ENCODE peak calls at places on chromosomes 2 and 18, in four cellular contexts. One of them, this sample, is unnamed.

GRCh38 chr2:42755161-42755900 is 8.6 kb downstream of the OXER1 start:
- DNase-seq in psoas muscle: no peak
- DNase-seq in right atrium auricular region: peak; percentile 62
- DNase-seq in WERI-Rb-1: no peak
- DNase-seq in this sample: no peak

GRCh38 chr2:176999331-176999730 is 213.3 kb upstream of the HNRNPA3 start:
- DNase-seq in WERI-Rb-1: no peak
- DNase-seq in psoas muscle: no peak
- DNase-seq in right atrium auricular region: no peak
- DNase-seq in this sample: no peak

GRCh38 chr18:13520306-13520705 is 206.1 kb downstream of the FAM210A start:
- DNase-seq in right atrium auricular region: peak; percentile 85
- DNase-seq in WERI-Rb-1: no peak
- DNase-seq in psoas muscle: peak; percentile 61
- DNase-seq in this sample: no peak

GRCh38 chr18:44128365-44128764 is 552.3 kb upstream of the SETBP1 start:
- DNase-seq in WERI-Rb-1: no peak
- DNase-seq in psoas muscle: no peak
- DNase-seq in right atrium auricular region: no peak
- DNase-seq in this sample: no peak

GRCh38 chr2:24010477-24011277 is 792 bp downstream of the MFSD2B start:
- DNase-seq in WERI-Rb-1: no peak
- DNase-seq in right atrium auricular region: no peak
- DNase-seq in psoas muscle: no peak
- DNase-seq in this sample: no peak

GRCh38 chr2:203361922-203362321 is 33.7 kb downstream of the ABI2 start:
- DNase-seq in right atrium auricular region: no peak
- DNase-seq in psoas muscle: no peak
- DNase-seq in WERI-Rb-1: no peak
- DNase-seq in this sample: no peak

GRCh38 chr2:167980436-167980835 is 267.0 kb downstream of the STK39 start:
- DNase-seq in psoas muscle: no peak
- DNase-seq in WERI-Rb-1: peak; percentile 54
- DNase-seq in right atrium auricular region: no peak
- DNase-seq in this sample: no peak

GRCh38 chr2:127614731-127615130 is 31.2 kb upstream of the GPR17 start:
- DNase-seq in WERI-Rb-1: no peak
- DNase-seq in right atrium auricular region: no peak
- DNase-seq in psoas muscle: no peak
- DNase-seq in this sample: no peak

GRCh38 chr2:170716851-170717598 is 1.9 kb downstream of the SP5 start:
- DNase-seq in psoas muscle: peak; percentile 46
- DNase-seq in WERI-Rb-1: no peak
- DNase-seq in right atrium auricular region: no peak
- DNase-seq in this sample: peak; percentile 28

GRCh38 chr2:88036162-88036561 is 19.4 kb downstream of the KRCC1 start:
- DNase-seq in right atrium auricular region: no peak
- DNase-seq in WERI-Rb-1: no peak
- DNase-seq in psoas muscle: no peak
- DNase-seq in this sample: no peak

GRCh38 chr2:37928377-37928776 is 3.3 kb downstream of the RMDN2 start:
- DNase-seq in right atrium auricular region: no peak
- DNase-seq in psoas muscle: no peak
- DNase-seq in WERI-Rb-1: no peak
- DNase-seq in this sample: no peak

GRCh38 chr18:76479351-76480238 is 15.4 kb downstream of the ZNF516 start:
- DNase-seq in right atrium auricular region: peak; percentile 56
- DNase-seq in psoas muscle: no peak
- DNase-seq in WERI-Rb-1: no peak
- DNase-seq in this sample: no peak

GRCh38 chr2:225270053-225270452 is 129.5 kb upstream of the NYAP2 start:
- DNase-seq in psoas muscle: no peak
- DNase-seq in right atrium auricular region: no peak
- DNase-seq in WERI-Rb-1: no peak
- DNase-seq in this sample: no peak

GRCh38 chr18:42141439-42141838 is 186.4 kb downstream of the PIK3C3 start:
- DNase-seq in psoas muscle: no peak
- DNase-seq in right atrium auricular region: no peak
- DNase-seq in WERI-Rb-1: peak; percentile 71
- DNase-seq in this sample: no peak

DNA sequence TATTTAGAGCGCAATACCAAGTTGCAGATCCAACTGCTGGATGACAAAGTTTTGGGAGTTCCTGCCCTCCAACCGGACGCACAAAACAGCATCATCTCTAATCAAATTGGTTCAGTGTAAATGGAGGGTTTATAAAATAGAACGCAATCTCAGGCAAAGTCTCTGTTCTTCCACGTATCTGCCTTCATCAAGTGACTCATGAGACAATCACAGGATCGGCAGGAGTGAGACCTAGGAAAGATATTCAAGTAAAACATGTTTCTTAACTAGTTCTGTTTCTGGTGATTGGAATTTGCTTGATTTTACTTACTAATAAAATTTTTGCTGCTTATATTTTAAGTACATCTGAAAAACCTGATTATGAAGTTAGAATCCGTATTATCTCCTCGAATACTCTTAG is 7.6 kb downstream of the FZD5 start:
- DNase-seq in right atrium auricular region: no peak
- DNase-seq in WERI-Rb-1: no peak
- DNase-seq in psoas muscle: no peak
- DNase-seq in this sample: no peak
- H3K9me3 ChIP-seq in right atrium auricular region: no peaks in the 10 kb centered on the region
- H3K9me3 ChIP-seq in WERI-Rb-1: no peaks in the 10 kb centered on the region
- H3K9me3 ChIP-seq in psoas muscle: no peaks in the 10 kb centered on the region
- H3K9me3 ChIP-seq in this sample: no peaks in the 10 kb centered on the region

GRCh38 chr18:60503166-60503565 is 130.6 kb upstream of the MC4R start:
- DNase-seq in WERI-Rb-1: no peak
- DNase-seq in right atrium auricular region: no peak
- DNase-seq in psoas muscle: no peak
- DNase-seq in this sample: no peak

GRCh38 chr18:60500960-60501359 is 128.4 kb upstream of the MC4R start:
- DNase-seq in right atrium auricular region: no peak
- DNase-seq in WERI-Rb-1: no peak
- DNase-seq in psoas muscle: no peak
- DNase-seq in this sample: no peak

GRCh38 chr18:60499675-60500074 is 127.1 kb upstream of the MC4R start:
- DNase-seq in right atrium auricular region: no peak
- DNase-seq in WERI-Rb-1: no peak
- DNase-seq in psoas muscle: no peak
- DNase-seq in this sample: no peak
- H3K9me3 ChIP-seq in right atrium auricular region: no peaks in the 10 kb centered on the region
- H3K9me3 ChIP-seq in WERI-Rb-1: no peaks in the 10 kb centered on the region
- H3K9me3 ChIP-seq in psoas muscle: no peaks in the 10 kb centered on the region
- H3K9me3 ChIP-seq in this sample: no peaks in the 10 kb centered on the region

DNA sequence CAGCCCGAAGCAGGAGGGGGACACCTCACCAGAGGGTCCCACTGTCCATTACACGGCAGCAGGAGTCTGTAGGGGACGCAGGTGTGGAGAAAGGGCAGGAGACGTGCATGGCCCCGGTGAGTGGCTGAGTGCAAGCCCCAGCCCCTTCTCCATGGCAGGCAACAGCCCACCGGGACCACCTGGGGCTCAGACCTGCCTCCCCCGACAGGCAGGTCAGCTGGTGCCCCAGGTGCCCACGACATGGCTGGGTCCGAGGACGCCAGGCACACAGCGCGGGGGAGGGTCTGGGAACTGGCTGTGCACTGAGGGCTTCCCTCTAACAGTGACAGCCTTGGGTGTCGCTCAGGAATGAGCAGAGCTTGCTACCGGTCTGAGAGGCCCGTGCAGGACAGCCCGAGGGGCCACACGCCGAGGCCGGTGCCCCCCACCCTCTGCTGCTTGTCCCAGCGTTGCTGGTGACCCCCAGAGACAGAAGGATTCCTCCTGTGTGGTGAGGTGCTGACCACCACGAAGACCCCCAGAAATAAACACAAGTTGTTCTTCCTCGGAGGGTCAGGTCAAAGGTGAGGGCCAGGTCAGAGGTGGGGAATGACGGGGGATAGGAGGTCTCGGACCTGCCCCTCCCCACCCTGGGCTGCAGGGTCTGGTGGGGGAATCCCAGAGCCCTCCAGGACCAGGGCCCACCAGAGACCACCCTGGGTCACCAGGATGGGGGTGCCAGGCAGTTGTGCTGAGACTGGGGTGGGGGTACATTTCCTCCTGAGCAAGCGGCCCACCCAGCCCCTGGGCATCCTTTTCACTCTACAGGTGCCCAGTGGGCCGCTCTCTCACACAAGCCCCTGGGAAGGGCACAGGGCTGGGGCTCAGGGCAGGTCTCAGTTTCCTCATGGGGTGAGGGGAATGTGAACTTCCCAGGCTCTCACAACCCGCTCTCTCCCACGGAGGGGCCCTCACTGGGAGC is 50.6 kb downstream of the SLC66A2 start:
- DNase-seq in WERI-Rb-1: peak; percentile 10
- DNase-seq in psoas muscle: no peak
- DNase-seq in right atrium auricular region: peak; percentile 50
- DNase-seq in this sample: no peak
- H3K9me3 ChIP-seq in WERI-Rb-1: peaks cover 71% of the 10 kb centered on the region
- H3K9me3 ChIP-seq in psoas muscle: peaks cover 15% of the 10 kb centered on the region
- H3K9me3 ChIP-seq in right atrium auricular region: no peaks in the 10 kb centered on the region
- H3K9me3 ChIP-seq in this sample: no peaks in the 10 kb centered on the region

DNA sequence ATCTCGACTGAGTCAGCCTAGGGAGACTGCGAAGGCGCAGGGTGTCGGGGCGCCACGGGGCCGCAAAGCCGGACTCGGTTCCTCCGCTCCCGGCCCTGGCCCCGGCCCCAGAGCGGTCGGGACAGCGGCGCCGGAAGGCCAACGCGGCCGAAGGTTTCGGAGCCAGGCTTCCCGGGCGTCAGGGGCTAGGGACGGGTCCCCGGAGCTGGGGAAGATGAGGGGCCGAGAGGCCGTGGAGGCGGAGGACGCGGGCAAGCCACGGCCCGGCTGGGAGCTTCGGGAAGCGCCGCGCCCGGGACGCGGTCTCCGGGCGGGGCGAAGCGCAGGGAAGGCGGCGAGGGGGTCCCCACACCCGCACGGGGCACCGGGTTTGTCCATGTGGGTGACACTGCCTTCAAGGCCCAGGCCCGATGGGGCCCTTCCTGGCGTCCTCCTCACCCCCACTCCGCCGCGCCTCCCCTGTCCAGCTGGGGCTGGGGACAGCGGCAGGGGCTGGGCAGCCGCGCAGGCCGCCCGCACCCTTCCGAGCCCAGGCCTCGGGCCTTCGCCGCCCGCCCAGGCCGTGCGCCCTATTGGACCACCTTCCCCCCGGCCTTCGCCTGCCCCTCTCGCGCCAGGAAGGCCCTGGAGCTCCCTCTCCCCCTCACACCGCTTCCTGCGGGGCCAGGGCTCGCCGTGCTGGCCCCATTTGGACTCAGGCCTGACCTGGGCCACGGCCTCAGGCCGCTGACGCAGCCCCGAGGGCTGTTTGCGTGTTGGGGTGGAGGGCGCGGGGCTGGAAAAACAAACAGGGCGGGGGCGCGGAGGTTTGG is 12.6 kb upstream of the SIX3 start:
- DNase-seq in psoas muscle: no peak
- DNase-seq in right atrium auricular region: no peak
- DNase-seq in WERI-Rb-1: no peak
- DNase-seq in this sample: no peak
- H3K9me3 ChIP-seq in psoas muscle: no peaks in the 10 kb centered on the region
- H3K9me3 ChIP-seq in right atrium auricular region: no peaks in the 10 kb centered on the region
- H3K9me3 ChIP-seq in WERI-Rb-1: peaks cover 5% of the 10 kb centered on the region
- H3K9me3 ChIP-seq in this sample: peaks cover 9% of the 10 kb centered on the region

DNA sequence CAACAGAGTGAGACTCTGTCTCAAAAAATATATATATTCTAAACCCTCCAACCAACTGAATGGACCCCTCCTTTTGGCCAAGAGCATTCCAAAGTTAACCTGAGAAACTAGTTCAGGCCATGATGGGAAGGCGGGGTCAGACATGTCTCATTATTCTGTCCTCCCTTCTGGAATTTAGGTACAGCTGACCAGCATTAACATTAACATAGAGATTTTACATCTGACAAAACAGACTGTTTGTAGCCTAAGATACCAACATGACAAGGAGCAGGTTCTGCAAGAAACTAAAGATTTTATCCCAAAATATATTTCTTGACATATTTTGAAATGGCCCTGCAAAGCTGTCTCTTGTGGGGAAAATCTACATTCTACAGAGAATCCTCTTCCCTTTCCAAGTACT is 6.8 kb upstream of the PDK1 start:
- DNase-seq in psoas muscle: no peak
- DNase-seq in right atrium auricular region: no peak
- DNase-seq in WERI-Rb-1: no peak
- DNase-seq in this sample: no peak
- H3K9me3 ChIP-seq in psoas muscle: no peaks in the 10 kb centered on the region
- H3K9me3 ChIP-seq in right atrium auricular region: no peaks in the 10 kb centered on the region
- H3K9me3 ChIP-seq in WERI-Rb-1: peaks cover 6% of the 10 kb centered on the region
- H3K9me3 ChIP-seq in this sample: no peaks in the 10 kb centered on the region

DNA sequence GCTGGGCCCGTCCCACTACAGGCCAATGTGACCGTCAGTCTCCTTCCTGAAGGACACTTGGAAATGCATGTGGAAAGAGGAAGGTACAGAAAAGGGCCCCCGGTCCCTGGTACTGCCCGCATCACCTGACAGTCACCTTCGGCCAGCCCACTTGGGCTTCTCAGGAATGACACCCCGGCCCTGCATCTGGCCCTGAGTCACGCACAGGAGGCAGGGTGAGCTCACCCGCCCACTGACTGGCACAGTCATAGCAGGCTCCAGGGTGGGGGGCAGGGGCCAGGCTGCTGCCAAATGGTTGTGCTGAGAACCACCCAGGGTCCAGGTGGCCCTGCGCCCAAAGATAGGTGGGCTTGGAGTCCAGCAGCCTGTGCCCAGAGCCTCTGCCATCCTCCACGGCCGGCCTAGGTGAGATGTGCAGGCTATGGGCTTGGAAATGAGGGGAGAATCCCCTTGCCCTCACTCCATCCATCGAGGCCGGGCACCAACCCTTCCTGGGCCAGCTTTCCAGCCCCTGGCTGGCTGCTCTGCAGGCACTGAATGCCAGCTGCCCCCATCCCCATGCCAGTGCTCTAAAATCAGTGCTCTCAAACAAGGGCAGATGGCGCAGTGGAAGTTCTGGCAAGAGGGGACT is 14.1 kb downstream of the EMX1 start:
- DNase-seq in psoas muscle: no peak
- DNase-seq in right atrium auricular region: no peak
- DNase-seq in WERI-Rb-1: no peak
- DNase-seq in this sample: no peak
- H3K9me3 ChIP-seq in psoas muscle: no peaks in the 10 kb centered on the region
- H3K9me3 ChIP-seq in right atrium auricular region: no peaks in the 10 kb centered on the region
- H3K9me3 ChIP-seq in WERI-Rb-1: no peaks in the 10 kb centered on the region
- H3K9me3 ChIP-seq in this sample: no peaks in the 10 kb centered on the region

This sample was measured in ovary.